ENCODE peak calls at places on chromosomes 2 and 18, in seven cellular contexts. One of them, this sample, is unnamed.

GRCh38 chr2:26585100-26585499 is 56.1 kb downstream of the CIB4 start:
- DNase-seq in H7: peak; percentile 55
- DNase-seq in stimulated activated effector memory CD8-positive, alpha-beta T cell treated with anti-CD3 and anti-CD28 coated beads, Interleukin-12 subunit alpha, Interleukin-12 subunit beta, amount 100 ng/mL, for 72 hours: no peak
- DNase-seq in GM04504: no peak
- DNase-seq in H4: no peak
- DNase-seq in psoas muscle: no peak
- DNase-seq in stimulated activated CD4-positive, alpha-beta T cell treated with anti-CD3 and anti-CD28 coated beads, TNF-alpha, amount 100 ng/mL, for 24 hours: no peak
- DNase-seq in this sample: no peak

GRCh38 chr2:39938035-39938835 is 159.2 kb upstream of the THUMPD2 start:
- DNase-seq in GM04504: peak; percentile 86
- DNase-seq in H7: no peak
- DNase-seq in psoas muscle: no peak
- DNase-seq in stimulated activated effector memory CD8-positive, alpha-beta T cell treated with anti-CD3 and anti-CD28 coated beads, Interleukin-12 subunit alpha, Interleukin-12 subunit beta, amount 100 ng/mL, for 72 hours: no peak
- DNase-seq in stimulated activated CD4-positive, alpha-beta T cell treated with anti-CD3 and anti-CD28 coated beads, TNF-alpha, amount 100 ng/mL, for 24 hours: no peak
- DNase-seq in H4: peak; percentile 71
- DNase-seq in this sample: no peak

GRCh38 chr2:207791579-207792243 is 22.0 kb upstream of the FZD5 start:
- DNase-seq in psoas muscle: no peak
- DNase-seq in stimulated activated CD4-positive, alpha-beta T cell treated with anti-CD3 and anti-CD28 coated beads, TNF-alpha, amount 100 ng/mL, for 24 hours: no peak
- DNase-seq in stimulated activated effector memory CD8-positive, alpha-beta T cell treated with anti-CD3 and anti-CD28 coated beads, Interleukin-12 subunit alpha, Interleukin-12 subunit beta, amount 100 ng/mL, for 72 hours: no peak
- DNase-seq in H7: peak; percentile 52
- DNase-seq in GM04504: no peak
- DNase-seq in H4: no peak
- DNase-seq in this sample: no peak

GRCh38 chr18:79552696-79553095 is 126.9 kb upstream of the CTDP1 start:
- DNase-seq in H7: peak; percentile 70
- DNase-seq in psoas muscle: no peak
- DNase-seq in H4: no peak
- DNase-seq in stimulated activated CD4-positive, alpha-beta T cell treated with anti-CD3 and anti-CD28 coated beads, TNF-alpha, amount 100 ng/mL, for 24 hours: no peak
- DNase-seq in GM04504: no peak
- DNase-seq in stimulated activated effector memory CD8-positive, alpha-beta T cell treated with anti-CD3 and anti-CD28 coated beads, Interleukin-12 subunit alpha, Interleukin-12 subunit beta, amount 100 ng/mL, for 72 hours: no peak
- DNase-seq in this sample: no peak

GRCh38 chr18:53698907-53699306 is 525.6 kb downstream of the MBD2 start:
- DNase-seq in H4: peak; percentile 15
- DNase-seq in GM04504: peak; percentile 28
- DNase-seq in stimulated activated CD4-positive, alpha-beta T cell treated with anti-CD3 and anti-CD28 coated beads, TNF-alpha, amount 100 ng/mL, for 24 hours: no peak
- DNase-seq in H7: peak; percentile 12
- DNase-seq in psoas muscle: no peak
- DNase-seq in stimulated activated effector memory CD8-positive, alpha-beta T cell treated with anti-CD3 and anti-CD28 coated beads, Interleukin-12 subunit alpha, Interleukin-12 subunit beta, amount 100 ng/mL, for 72 hours: no peak
- DNase-seq in this sample: peak; percentile 44

GRCh38 chr2:240421396-240421795 is 14.1 kb upstream of the GPC1 start:
- DNase-seq in H7: no peak
- DNase-seq in psoas muscle: no peak
- DNase-seq in GM04504: no peak
- DNase-seq in stimulated activated CD4-positive, alpha-beta T cell treated with anti-CD3 and anti-CD28 coated beads, TNF-alpha, amount 100 ng/mL, for 24 hours: no peak
- DNase-seq in stimulated activated effector memory CD8-positive, alpha-beta T cell treated with anti-CD3 and anti-CD28 coated beads, Interleukin-12 subunit alpha, Interleukin-12 subunit beta, amount 100 ng/mL, for 72 hours: no peak
- DNase-seq in H4: no peak
- DNase-seq in this sample: no peak

GRCh38 chr2:120134263-120134662 is 88.9 kb downstream of the TMEM185B start:
- DNase-seq in stimulated activated effector memory CD8-positive, alpha-beta T cell treated with anti-CD3 and anti-CD28 coated beads, Interleukin-12 subunit alpha, Interleukin-12 subunit beta, amount 100 ng/mL, for 72 hours: no peak
- DNase-seq in stimulated activated CD4-positive, alpha-beta T cell treated with anti-CD3 and anti-CD28 coated beads, TNF-alpha, amount 100 ng/mL, for 24 hours: no peak
- DNase-seq in GM04504: peak; percentile 50
- DNase-seq in H7: peak; percentile 14
- DNase-seq in H4: peak; percentile 86
- DNase-seq in psoas muscle: no peak
- DNase-seq in this sample: no peak

GRCh38 chr2:16588565-16588964 is 77.1 kb downstream of the CYRIA start:
- DNase-seq in H4: no peak
- DNase-seq in stimulated activated CD4-positive, alpha-beta T cell treated with anti-CD3 and anti-CD28 coated beads, TNF-alpha, amount 100 ng/mL, for 24 hours: no peak
- DNase-seq in H7: peak; percentile 32
- DNase-seq in GM04504: no peak
- DNase-seq in stimulated activated effector memory CD8-positive, alpha-beta T cell treated with anti-CD3 and anti-CD28 coated beads, Interleukin-12 subunit alpha, Interleukin-12 subunit beta, amount 100 ng/mL, for 72 hours: no peak
- DNase-seq in psoas muscle: no peak
- DNase-seq in this sample: no peak

GRCh38 chr2:192357216-192357615 is 162.5 kb upstream of the TMEFF2 start:
- DNase-seq in H7: no peak
- DNase-seq in GM04504: no peak
- DNase-seq in stimulated activated effector memory CD8-positive, alpha-beta T cell treated with anti-CD3 and anti-CD28 coated beads, Interleukin-12 subunit alpha, Interleukin-12 subunit beta, amount 100 ng/mL, for 72 hours: no peak
- DNase-seq in psoas muscle: no peak
- DNase-seq in stimulated activated CD4-positive, alpha-beta T cell treated with anti-CD3 and anti-CD28 coated beads, TNF-alpha, amount 100 ng/mL, for 24 hours: no peak
- DNase-seq in H4: no peak
- DNase-seq in this sample: no peak

GRCh38 chr2:236236559-236237450 is 27.4 kb downstream of the ASB18 start:
- DNase-seq in stimulated activated CD4-positive, alpha-beta T cell treated with anti-CD3 and anti-CD28 coated beads, TNF-alpha, amount 100 ng/mL, for 24 hours: no peak
- DNase-seq in GM04504: no peak
- DNase-seq in H7: peak; percentile 69
- DNase-seq in H4: no peak
- DNase-seq in psoas muscle: no peak
- DNase-seq in stimulated activated effector memory CD8-positive, alpha-beta T cell treated with anti-CD3 and anti-CD28 coated beads, Interleukin-12 subunit alpha, Interleukin-12 subunit beta, amount 100 ng/mL, for 72 hours: no peak
- DNase-seq in this sample: no peak

GRCh38 chr18:13800505-13801259 is 23.3 kb upstream of the MC5R start:
- DNase-seq in stimulated activated effector memory CD8-positive, alpha-beta T cell treated with anti-CD3 and anti-CD28 coated beads, Interleukin-12 subunit alpha, Interleukin-12 subunit beta, amount 100 ng/mL, for 72 hours: no peak
- DNase-seq in H4: no peak
- DNase-seq in stimulated activated CD4-positive, alpha-beta T cell treated with anti-CD3 and anti-CD28 coated beads, TNF-alpha, amount 100 ng/mL, for 24 hours: peak; percentile 11
- DNase-seq in H7: peak; percentile 82
- DNase-seq in psoas muscle: peak; percentile 69
- DNase-seq in GM04504: no peak
- DNase-seq in this sample: peak; percentile 73

GRCh38 chr2:147924647-147925046 is 79.8 kb downstream of the ACVR2A start:
- DNase-seq in GM04504: no peak
- DNase-seq in psoas muscle: no peak
- DNase-seq in stimulated activated CD4-positive, alpha-beta T cell treated with anti-CD3 and anti-CD28 coated beads, TNF-alpha, amount 100 ng/mL, for 24 hours: no peak
- DNase-seq in stimulated activated effector memory CD8-positive, alpha-beta T cell treated with anti-CD3 and anti-CD28 coated beads, Interleukin-12 subunit alpha, Interleukin-12 subunit beta, amount 100 ng/mL, for 72 hours: no peak
- DNase-seq in H7: no peak
- DNase-seq in H4: no peak
- DNase-seq in this sample: no peak

GRCh38 chr2:100818003-100818605 is 1.8 kb upstream of the NPAS2 start:
- DNase-seq in GM04504: no peak
- DNase-seq in H7: no peak
- DNase-seq in psoas muscle: no peak
- DNase-seq in stimulated activated effector memory CD8-positive, alpha-beta T cell treated with anti-CD3 and anti-CD28 coated beads, Interleukin-12 subunit alpha, Interleukin-12 subunit beta, amount 100 ng/mL, for 72 hours: no peak
- DNase-seq in H4: no peak
- DNase-seq in stimulated activated CD4-positive, alpha-beta T cell treated with anti-CD3 and anti-CD28 coated beads, TNF-alpha, amount 100 ng/mL, for 24 hours: no peak
- DNase-seq in this sample: no peak

GRCh38 chr2:176002684-176003225 is 688 bp upstream of the LNPK start:
- DNase-seq in stimulated activated CD4-positive, alpha-beta T cell treated with anti-CD3 and anti-CD28 coated beads, TNF-alpha, amount 100 ng/mL, for 24 hours: no peak
- DNase-seq in H4: peak; percentile 7
- DNase-seq in GM04504: no peak
- DNase-seq in stimulated activated effector memory CD8-positive, alpha-beta T cell treated with anti-CD3 and anti-CD28 coated beads, Interleukin-12 subunit alpha, Interleukin-12 subunit beta, amount 100 ng/mL, for 72 hours: no peak
- DNase-seq in psoas muscle: peak; percentile 65
- DNase-seq in H7: peak; percentile 18
- DNase-seq in this sample: peak; percentile 44

GRCh38 chr18:9741821-9742541 is 33.9 kb downstream of the RAB31 start:
- DNase-seq in stimulated activated CD4-positive, alpha-beta T cell treated with anti-CD3 and anti-CD28 coated beads, TNF-alpha, amount 100 ng/mL, for 24 hours: no peak
- DNase-seq in GM04504: peak; percentile 65
- DNase-seq in H4: no peak
- DNase-seq in stimulated activated effector memory CD8-positive, alpha-beta T cell treated with anti-CD3 and anti-CD28 coated beads, Interleukin-12 subunit alpha, Interleukin-12 subunit beta, amount 100 ng/mL, for 72 hours: no peak
- DNase-seq in H7: peak; percentile 67
- DNase-seq in psoas muscle: peak; percentile 71
- DNase-seq in this sample: no peak

GRCh38 chr2:133365117-133365516 is 203.1 kb downstream of the NCKAP5 start:
- DNase-seq in H7: no peak
- DNase-seq in stimulated activated CD4-positive, alpha-beta T cell treated with anti-CD3 and anti-CD28 coated beads, TNF-alpha, amount 100 ng/mL, for 24 hours: no peak
- DNase-seq in psoas muscle: no peak
- DNase-seq in GM04504: no peak
- DNase-seq in stimulated activated effector memory CD8-positive, alpha-beta T cell treated with anti-CD3 and anti-CD28 coated beads, Interleukin-12 subunit alpha, Interleukin-12 subunit beta, amount 100 ng/mL, for 72 hours: no peak
- DNase-seq in H4: no peak
- DNase-seq in this sample: no peak